ENCODE peak calls at places on chromosomes 11 and 22, in eight cellular contexts. One of them, this sample, is unnamed. For H3K4me1, the result is how much of the 10 kb centered on the place peaks cover.

GRCh38 chr11:58880625-58881024 is 36.1 kb upstream of the GLYATL2 start:
- DNase-seq in ovary: no peak
- DNase-seq in prostate gland: no peak
- DNase-seq in GM23248: no peak
- DNase-seq in OCI-LY7: no peak
- DNase-seq in CD4-positive, CD25-positive, alpha-beta regulatory T cell: no peak
- DNase-seq in aorta: no peak
- DNase-seq in neural progenitor cell: no peak
- DNase-seq in this sample: no peak

GRCh38 chr11:85803920-85804319 is 7.0 kb downstream of the SYTL2 start:
- DNase-seq in ovary: no peak
- DNase-seq in prostate gland: no peak
- DNase-seq in GM23248: no peak
- DNase-seq in OCI-LY7: no peak
- DNase-seq in CD4-positive, CD25-positive, alpha-beta regulatory T cell: no peak
- DNase-seq in aorta: no peak
- DNase-seq in neural progenitor cell: no peak
- DNase-seq in this sample: no peak

GRCh38 chr11:95924414-95924760 is 480 bp upstream of the MTMR2 start:
- DNase-seq in ovary: peak
- DNase-seq in prostate gland: no peak
- DNase-seq in GM23248: peak
- DNase-seq in OCI-LY7: no peak
- DNase-seq in CD4-positive, CD25-positive, alpha-beta regulatory T cell: peak
- DNase-seq in aorta: no peak
- DNase-seq in neural progenitor cell: no peak
- DNase-seq in this sample: peak

GRCh38 chr11:113378013-113378412 is 9.6 kb upstream of the ANKK1 start:
- DNase-seq in ovary: no peak
- DNase-seq in prostate gland: no peak
- DNase-seq in GM23248: no peak
- DNase-seq in OCI-LY7: no peak
- DNase-seq in CD4-positive, CD25-positive, alpha-beta regulatory T cell: no peak
- DNase-seq in aorta: no peak
- DNase-seq in neural progenitor cell: no peak
- DNase-seq in this sample: no peak

GRCh38 chr11:58578635-58579191 is at the start of gene ZFP91:
- DNase-seq in ovary: peak
- DNase-seq in prostate gland: peak
- DNase-seq in GM23248: peak
- DNase-seq in OCI-LY7: peak
- DNase-seq in CD4-positive, CD25-positive, alpha-beta regulatory T cell: peak
- DNase-seq in aorta: peak
- DNase-seq in neural progenitor cell: peak
- DNase-seq in this sample: peak

GRCh38 chr11:126917531-126918204 is 82.9 kb downstream of the KIRREL3 start:
- DNase-seq in ovary: no peak
- DNase-seq in prostate gland: no peak
- DNase-seq in GM23248: peak
- DNase-seq in OCI-LY7: no peak
- DNase-seq in CD4-positive, CD25-positive, alpha-beta regulatory T cell: no peak
- DNase-seq in aorta: no peak
- DNase-seq in neural progenitor cell: no peak
- DNase-seq in this sample: peak

GRCh38 chr22:49487950-49488349 is 339.7 kb downstream of the BRD1 start:
- DNase-seq in ovary: no peak
- DNase-seq in prostate gland: no peak
- DNase-seq in GM23248: no peak
- DNase-seq in OCI-LY7: no peak
- DNase-seq in CD4-positive, CD25-positive, alpha-beta regulatory T cell: no peak
- DNase-seq in aorta: no peak
- DNase-seq in neural progenitor cell: no peak
- DNase-seq in this sample: no peak

GRCh38 chr11:115665958-115666357 is 161.7 kb upstream of the CADM1 start:
- DNase-seq in ovary: no peak
- DNase-seq in prostate gland: no peak
- DNase-seq in GM23248: no peak
- DNase-seq in OCI-LY7: no peak
- DNase-seq in CD4-positive, CD25-positive, alpha-beta regulatory T cell: no peak
- DNase-seq in aorta: no peak
- DNase-seq in neural progenitor cell: no peak
- DNase-seq in this sample: no peak

GRCh38 chr11:77823775-77824174 is 2.8 kb downstream of the AAMDC start:
- DNase-seq in ovary: no peak
- DNase-seq in prostate gland: no peak
- DNase-seq in GM23248: peak
- DNase-seq in OCI-LY7: no peak
- DNase-seq in CD4-positive, CD25-positive, alpha-beta regulatory T cell: no peak
- DNase-seq in aorta: no peak
- DNase-seq in neural progenitor cell: no peak
- DNase-seq in this sample: peak

GRCh38 chr11:32785262-32785661 is 9.2 kb downstream of the CCDC73 start:
- DNase-seq in ovary: no peak
- DNase-seq in prostate gland: no peak
- DNase-seq in GM23248: no peak
- DNase-seq in OCI-LY7: no peak
- DNase-seq in CD4-positive, CD25-positive, alpha-beta regulatory T cell: no peak
- DNase-seq in aorta: no peak
- DNase-seq in neural progenitor cell: no peak
- DNase-seq in this sample: no peak

GRCh38 chr11:61699737-61700160 is 19.6 kb downstream of the DAGLA start:
- DNase-seq in ovary: no peak
- DNase-seq in prostate gland: peak
- DNase-seq in GM23248: no peak
- DNase-seq in OCI-LY7: no peak
- DNase-seq in CD4-positive, CD25-positive, alpha-beta regulatory T cell: no peak
- DNase-seq in aorta: no peak
- DNase-seq in neural progenitor cell: no peak
- DNase-seq in this sample: no peak

GRCh38 chr11:5524756-5525155 is 8.3 kb upstream of the UBQLNL start:
- DNase-seq in ovary: no peak
- DNase-seq in prostate gland: no peak
- DNase-seq in GM23248: no peak
- DNase-seq in OCI-LY7: no peak
- DNase-seq in CD4-positive, CD25-positive, alpha-beta regulatory T cell: no peak
- DNase-seq in aorta: no peak
- DNase-seq in neural progenitor cell: no peak
- DNase-seq in this sample: no peak

GRCh38 chr11:105780781-105781525 is 171.1 kb downstream of the GRIA4 start:
- DNase-seq in ovary: no peak
- DNase-seq in prostate gland: no peak
- DNase-seq in GM23248: no peak
- DNase-seq in OCI-LY7: no peak
- DNase-seq in CD4-positive, CD25-positive, alpha-beta regulatory T cell: no peak
- DNase-seq in aorta: no peak
- DNase-seq in neural progenitor cell: no peak
- DNase-seq in this sample: no peak

DNA sequence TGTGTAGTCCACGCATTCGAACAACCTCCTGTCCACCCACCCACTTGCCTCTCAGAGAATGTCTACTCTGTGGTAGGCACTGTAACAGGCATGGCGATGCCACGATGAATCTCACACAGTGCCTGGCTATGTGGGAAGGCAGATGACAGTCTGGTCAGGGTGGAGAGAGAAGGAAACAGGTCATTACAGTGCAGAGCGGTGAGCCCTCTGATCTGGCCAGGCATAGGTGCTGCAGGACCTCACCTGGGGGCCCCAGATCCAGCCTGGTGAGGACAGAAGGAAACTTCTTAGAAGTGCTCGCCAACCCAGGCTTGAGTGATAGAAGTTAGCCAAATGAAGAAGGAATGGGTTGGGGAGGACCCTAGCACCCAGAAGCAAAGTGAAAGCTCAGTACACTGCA is 19.0 kb upstream of the PEX26 start:
- DNase-seq in ovary: no peak
- DNase-seq in prostate gland: no peak
- DNase-seq in GM23248: no peak
- DNase-seq in OCI-LY7: no peak
- DNase-seq in CD4-positive, CD25-positive, alpha-beta regulatory T cell: no peak
- DNase-seq in aorta: no peak
- DNase-seq in neural progenitor cell: no peak
- DNase-seq in this sample: no peak
- H3K4me1 ChIP-seq in ovary: under half
- H3K4me1 ChIP-seq in prostate gland: under half
- H3K4me1 ChIP-seq in GM23248: under half
- H3K4me1 ChIP-seq in OCI-LY7: half or more
- H3K4me1 ChIP-seq in CD4-positive, CD25-positive, alpha-beta regulatory T cell: under half
- H3K4me1 ChIP-seq in aorta: under half
- H3K4me1 ChIP-seq in neural progenitor cell: under half
- H3K4me1 ChIP-seq in this sample: under half

DNA sequence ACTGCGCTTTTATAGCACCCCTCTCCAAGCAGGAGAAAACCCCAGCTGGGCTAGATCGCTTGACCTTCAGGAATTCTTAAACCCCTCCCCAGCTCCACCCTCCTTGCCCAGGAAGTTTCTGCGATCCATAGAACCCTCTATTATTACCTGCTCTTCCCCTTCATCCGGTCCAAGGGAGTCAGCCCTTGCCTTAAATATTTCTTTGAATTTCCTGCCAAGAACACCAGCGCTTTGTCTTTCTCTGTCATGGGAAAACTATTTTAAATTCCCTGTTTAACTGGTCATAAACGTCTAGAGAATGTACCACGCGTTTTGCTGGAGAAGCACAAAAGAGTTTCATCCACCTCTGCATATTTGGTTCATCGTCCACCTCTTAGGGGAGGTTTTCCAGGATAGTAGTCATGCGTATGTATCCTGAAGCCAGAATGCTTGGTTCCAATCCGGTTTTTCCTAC is 522 bp upstream of the TRAF6 start:
- DNase-seq in ovary: no peak
- DNase-seq in prostate gland: no peak
- DNase-seq in GM23248: peak
- DNase-seq in OCI-LY7: no peak
- DNase-seq in CD4-positive, CD25-positive, alpha-beta regulatory T cell: no peak
- DNase-seq in aorta: no peak
- DNase-seq in neural progenitor cell: no peak
- DNase-seq in this sample: peak
- H3K4me1 ChIP-seq in ovary: under half
- H3K4me1 ChIP-seq in prostate gland: under half
- H3K4me1 ChIP-seq in GM23248: under half
- H3K4me1 ChIP-seq in OCI-LY7: under half
- H3K4me1 ChIP-seq in CD4-positive, CD25-positive, alpha-beta regulatory T cell: under half
- H3K4me1 ChIP-seq in aorta: under half
- H3K4me1 ChIP-seq in neural progenitor cell: under half
- H3K4me1 ChIP-seq in this sample: under half

GRCh38 chr11:17600316-17601205 is 53.5 kb downstream of the OTOG start:
- DNase-seq in ovary: no peak
- DNase-seq in prostate gland: no peak
- DNase-seq in GM23248: no peak
- DNase-seq in OCI-LY7: no peak
- DNase-seq in CD4-positive, CD25-positive, alpha-beta regulatory T cell: no peak
- DNase-seq in aorta: peak
- DNase-seq in neural progenitor cell: peak
- DNase-seq in this sample: no peak

GRCh38 chr11:17597770-17598169 is 50.7 kb downstream of the OTOG start:
- DNase-seq in ovary: no peak
- DNase-seq in prostate gland: no peak
- DNase-seq in GM23248: no peak
- DNase-seq in OCI-LY7: no peak
- DNase-seq in CD4-positive, CD25-positive, alpha-beta regulatory T cell: no peak
- DNase-seq in aorta: peak
- DNase-seq in neural progenitor cell: no peak
- DNase-seq in this sample: no peak

GRCh38 chr11:17601206-17602075 is 54.4 kb downstream of the OTOG start:
- DNase-seq in ovary: no peak
- DNase-seq in prostate gland: no peak
- DNase-seq in GM23248: no peak
- DNase-seq in OCI-LY7: no peak
- DNase-seq in CD4-positive, CD25-positive, alpha-beta regulatory T cell: no peak
- DNase-seq in aorta: peak
- DNase-seq in neural progenitor cell: peak
- DNase-seq in this sample: no peak

GRCh38 chr11:17598700-17599459 is 51.8 kb downstream of the OTOG start:
- DNase-seq in ovary: peak
- DNase-seq in prostate gland: peak
- DNase-seq in GM23248: peak
- DNase-seq in OCI-LY7: peak
- DNase-seq in CD4-positive, CD25-positive, alpha-beta regulatory T cell: peak
- DNase-seq in aorta: peak
- DNase-seq in neural progenitor cell: peak
- DNase-seq in this sample: peak

DNA sequence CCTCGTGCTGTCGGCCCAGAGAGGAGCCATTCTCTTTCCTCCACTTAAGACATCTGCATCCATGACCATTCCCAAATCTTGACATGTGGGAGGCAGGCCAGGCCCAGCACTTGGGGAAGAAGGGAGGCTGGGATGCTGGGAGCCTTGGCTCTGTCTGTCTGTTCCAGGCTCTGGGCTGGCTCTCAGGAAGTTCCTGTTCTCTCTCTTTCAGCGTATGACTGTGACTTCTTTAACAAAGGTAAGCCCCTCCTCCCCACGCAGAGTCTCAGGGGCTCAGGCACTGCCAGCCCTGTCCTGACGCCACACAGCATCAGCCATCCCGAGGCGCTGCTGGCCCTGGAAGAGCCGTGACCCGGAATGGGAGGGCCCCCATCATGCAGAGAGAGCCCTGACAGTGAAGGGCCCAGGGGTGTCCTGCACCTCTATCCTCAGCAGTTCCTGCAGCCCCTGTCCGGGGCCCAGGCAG is 52.4 kb downstream of the OTOG start:
- DNase-seq in ovary: no peak
- DNase-seq in prostate gland: no peak
- DNase-seq in GM23248: no peak
- DNase-seq in OCI-LY7: no peak
- DNase-seq in CD4-positive, CD25-positive, alpha-beta regulatory T cell: no peak
- DNase-seq in aorta: peak
- DNase-seq in neural progenitor cell: no peak
- DNase-seq in this sample: no peak
- H3K4me1 ChIP-seq in ovary: under half
- H3K4me1 ChIP-seq in prostate gland: under half
- H3K4me1 ChIP-seq in GM23248: under half
- H3K4me1 ChIP-seq in OCI-LY7: under half
- H3K4me1 ChIP-seq in CD4-positive, CD25-positive, alpha-beta regulatory T cell: under half
- H3K4me1 ChIP-seq in aorta: under half
- H3K4me1 ChIP-seq in neural progenitor cell: under half
- H3K4me1 ChIP-seq in this sample: under half

GRCh38 chr11:22670803-22671202 is 4.4 kb downstream of the GAS2 start:
- DNase-seq in ovary: no peak
- DNase-seq in prostate gland: no peak
- DNase-seq in GM23248: peak
- DNase-seq in OCI-LY7: no peak
- DNase-seq in CD4-positive, CD25-positive, alpha-beta regulatory T cell: no peak
- DNase-seq in aorta: no peak
- DNase-seq in neural progenitor cell: no peak
- DNase-seq in this sample: no peak

GRCh38 chr11:22677153-22677890 is 10.9 kb downstream of the GAS2 start:
- DNase-seq in ovary: no peak
- DNase-seq in prostate gland: no peak
- DNase-seq in GM23248: no peak
- DNase-seq in OCI-LY7: no peak
- DNase-seq in CD4-positive, CD25-positive, alpha-beta regulatory T cell: no peak
- DNase-seq in aorta: no peak
- DNase-seq in neural progenitor cell: no peak
- DNase-seq in this sample: no peak

GRCh38 chr11:22669368-22669767 is 3.0 kb downstream of the GAS2 start:
- DNase-seq in ovary: no peak
- DNase-seq in prostate gland: no peak
- DNase-seq in GM23248: no peak
- DNase-seq in OCI-LY7: no peak
- DNase-seq in CD4-positive, CD25-positive, alpha-beta regulatory T cell: no peak
- DNase-seq in aorta: no peak
- DNase-seq in neural progenitor cell: no peak
- DNase-seq in this sample: no peak

GRCh38 chr11:22671751-22672150 is 5.3 kb downstream of the GAS2 start:
- DNase-seq in ovary: no peak
- DNase-seq in prostate gland: no peak
- DNase-seq in GM23248: peak
- DNase-seq in OCI-LY7: no peak
- DNase-seq in CD4-positive, CD25-positive, alpha-beta regulatory T cell: no peak
- DNase-seq in aorta: no peak
- DNase-seq in neural progenitor cell: no peak
- DNase-seq in this sample: no peak

GRCh38 chr11:22674470-22675426 is 8.3 kb downstream of the GAS2 start:
- DNase-seq in ovary: no peak
- DNase-seq in prostate gland: no peak
- DNase-seq in GM23248: no peak
- DNase-seq in OCI-LY7: no peak
- DNase-seq in CD4-positive, CD25-positive, alpha-beta regulatory T cell: no peak
- DNase-seq in aorta: no peak
- DNase-seq in neural progenitor cell: no peak
- DNase-seq in this sample: no peak
- H3K4me1 ChIP-seq in ovary: under half
- H3K4me1 ChIP-seq in prostate gland: under half
- H3K4me1 ChIP-seq in GM23248: under half
- H3K4me1 ChIP-seq in OCI-LY7: under half
- H3K4me1 ChIP-seq in CD4-positive, CD25-positive, alpha-beta regulatory T cell: under half
- H3K4me1 ChIP-seq in aorta: under half
- H3K4me1 ChIP-seq in neural progenitor cell: under half
- H3K4me1 ChIP-seq in this sample: under half